ENCODE peak calls at places on chromosomes 16 and 17, in five cellular contexts. One of them, this sample, is unnamed.

GRCh38 chr16:56340864-56341365 is 84.4 kb downstream of the AMFR start:
- DNase-seq in GM12891: no peak
- DNase-seq in H1: no peak
- DNase-seq in GM12878: no peak
- DNase-seq in HepG2: no peak
- DNase-seq in this sample: no peak

GRCh38 chr17:82257473-82257872 is 16.0 kb downstream of the CSNK1D start:
- DNase-seq in GM12891: no peak
- DNase-seq in GM12878: no peak
- DNase-seq in HepG2: no peak
- DNase-seq in H1: no peak
- DNase-seq in this sample: no peak

GRCh38 chr16:81166417-81167300 is 70.5 kb upstream of the GCSH start:
- DNase-seq in GM12891: no peak
- DNase-seq in HepG2: no peak
- DNase-seq in H1: no peak
- DNase-seq in GM12878: no peak
- DNase-seq in this sample: no peak

GRCh38 chr16:26992661-26993365 is 73.9 kb upstream of the C16orf82 start:
- DNase-seq in GM12891: no peak
- DNase-seq in GM12878: no peak
- DNase-seq in H1: no peak
- DNase-seq in HepG2: no peak
- DNase-seq in this sample: no peak

GRCh38 chr17:2094891-2095535 is 40.1 kb downstream of the HIC1 start:
- DNase-seq in HepG2: peak; percentile 92
- DNase-seq in H1: no peak
- DNase-seq in GM12878: no peak
- DNase-seq in GM12891: no peak
- DNase-seq in this sample: no peak

GRCh38 chr17:60167095-60167741 is 17.4 kb downstream of the CA4 start:
- DNase-seq in H1: no peak
- DNase-seq in GM12878: no peak
- DNase-seq in HepG2: no peak
- DNase-seq in GM12891: no peak
- DNase-seq in this sample: no peak

GRCh38 chr16:27169511-27170071 is 33.7 kb upstream of the KDM8 start:
- DNase-seq in H1: no peak
- DNase-seq in HepG2: peak; percentile 53
- DNase-seq in GM12891: no peak
- DNase-seq in GM12878: peak; percentile 13
- DNase-seq in this sample: no peak

GRCh38 chr16:3113765-3114479 is 1.5 kb downstream of the ZNF205 start:
- DNase-seq in GM12891: no peak
- DNase-seq in H1: no peak
- DNase-seq in GM12878: no peak
- DNase-seq in HepG2: no peak
- DNase-seq in this sample: peak; percentile 13

GRCh38 chr16:14564323-14564722 is 65.7 kb downstream of the PARN start:
- DNase-seq in GM12878: no peak
- DNase-seq in HepG2: peak; percentile 45
- DNase-seq in GM12891: no peak
- DNase-seq in H1: no peak
- DNase-seq in this sample: no peak

GRCh38 chr16:12341423-12341822 is 364.9 kb downstream of the SNX29 start:
- DNase-seq in HepG2: peak; percentile 68
- DNase-seq in GM12878: no peak
- DNase-seq in GM12891: no peak
- DNase-seq in H1: no peak
- DNase-seq in this sample: no peak

GRCh38 chr17:48997103-48997826 is at the start of gene IGF2BP1:
- DNase-seq in GM12891: peak; percentile 45
- DNase-seq in H1: peak; percentile 82
- DNase-seq in GM12878: no peak
- DNase-seq in HepG2: peak; percentile 81
- DNase-seq in this sample: no peak

GRCh38 chr17:21680366-21680765 is 12.0 kb upstream of the KCNJ18 start:
- DNase-seq in HepG2: no peak
- DNase-seq in GM12891: no peak
- DNase-seq in GM12878: no peak
- DNase-seq in H1: no peak
- DNase-seq in this sample: no peak

GRCh38 chr16:75266738-75267630 is 15.6 kb upstream of the BCAR1 start:
- DNase-seq in H1: no peak
- DNase-seq in GM12891: no peak
- DNase-seq in HepG2: no peak
- DNase-seq in GM12878: no peak
- DNase-seq in this sample: no peak

GRCh38 chr17:16934133-16934795 is 37.7 kb downstream of the TNFRSF13B start:
- DNase-seq in GM12878: no peak
- DNase-seq in GM12891: no peak
- DNase-seq in HepG2: no peak
- DNase-seq in H1: no peak
- DNase-seq in this sample: no peak

GRCh38 chr17:54983260-54983659 is 14.7 kb downstream of the STXBP4 start:
- DNase-seq in H1: no peak
- DNase-seq in GM12878: no peak
- DNase-seq in GM12891: no peak
- DNase-seq in HepG2: no peak
- DNase-seq in this sample: no peak

GRCh38 chr17:79078476-79079190 is 4.0 kb downstream of the ENGASE start:
- DNase-seq in GM12878: no peak
- DNase-seq in GM12891: no peak
- DNase-seq in H1: no peak
- DNase-seq in HepG2: no peak
- DNase-seq in this sample: no peak

GRCh38 chr16:8682551-8683259 is 8.3 kb downstream of the ABAT start:
- DNase-seq in GM12891: no peak
- DNase-seq in H1: no peak
- DNase-seq in HepG2: no peak
- DNase-seq in GM12878: no peak
- DNase-seq in this sample: no peak

GRCh38 chr16:75107505-75107904 is 9.1 kb downstream of the LDHD start:
- DNase-seq in H1: no peak
- DNase-seq in GM12891: no peak
- DNase-seq in GM12878: no peak
- DNase-seq in HepG2: no peak
- DNase-seq in this sample: no peak

GRCh38 chr17:79090503-79091372 is 16.1 kb downstream of the ENGASE start:
- DNase-seq in H1: no peak
- DNase-seq in GM12891: no peak
- DNase-seq in GM12878: no peak
- DNase-seq in HepG2: peak; percentile 28
- DNase-seq in this sample: no peak

GRCh38 chr17:28008526-28008925 is 34.0 kb upstream of the NLK start:
- DNase-seq in HepG2: peak; percentile 16
- DNase-seq in GM12891: no peak
- DNase-seq in H1: peak; percentile 84
- DNase-seq in GM12878: no peak
- DNase-seq in this sample: no peak

GRCh38 chr17:61715348-61715747 is 124.3 kb upstream of the NACA2 start:
- DNase-seq in H1: no peak
- DNase-seq in GM12878: no peak
- DNase-seq in GM12891: no peak
- DNase-seq in HepG2: no peak
- DNase-seq in this sample: no peak

GRCh38 chr16:84079664-84080063 is 37.1 kb upstream of the SLC38A8 start:
- DNase-seq in GM12891: no peak
- DNase-seq in GM12878: no peak
- DNase-seq in H1: no peak
- DNase-seq in HepG2: no peak
- DNase-seq in this sample: no peak

DNA sequence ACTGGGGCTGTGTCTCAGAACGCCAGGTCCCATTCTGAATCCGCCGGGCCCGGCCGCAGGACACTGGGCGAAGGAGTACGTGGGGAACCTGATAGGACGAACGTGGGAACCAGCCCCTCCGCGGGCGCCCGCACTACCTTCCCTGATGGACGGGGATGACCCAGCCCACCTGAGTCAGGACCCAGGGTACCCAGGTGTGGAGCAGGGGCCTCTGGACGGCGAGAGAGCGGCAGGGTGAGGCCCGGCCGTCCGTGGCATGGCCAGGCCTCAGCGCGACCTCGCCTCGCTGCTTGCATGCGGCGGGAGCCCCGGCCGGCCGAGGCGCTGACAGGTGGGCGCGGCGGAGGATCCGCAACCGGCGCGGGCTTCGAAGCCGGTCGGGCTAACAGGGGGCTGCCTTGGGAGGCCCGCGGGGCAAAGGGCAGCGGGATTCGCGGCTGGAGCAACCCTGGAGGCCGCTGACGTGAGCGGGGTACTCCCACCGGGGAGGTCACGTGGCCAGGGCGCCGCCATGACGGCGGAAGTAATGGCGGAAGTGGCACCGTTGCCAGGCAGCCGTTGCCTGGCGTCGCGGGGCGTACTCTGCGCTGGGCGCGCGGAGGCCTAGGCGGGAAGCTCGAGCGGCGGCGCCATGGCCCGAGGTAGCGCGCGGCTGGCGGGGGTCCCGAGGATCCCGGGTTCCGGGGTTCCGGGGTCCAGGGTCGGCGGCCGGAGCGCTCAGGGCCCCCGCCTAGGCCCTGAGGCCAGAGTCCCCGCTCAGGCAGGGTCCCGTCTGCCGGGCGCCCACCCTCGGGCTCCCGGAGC is at the start of gene WDR90:
- DNase-seq in GM12891: peak; percentile 100
- DNase-seq in HepG2: peak; percentile 91
- DNase-seq in GM12878: peak; percentile 61
- DNase-seq in H1: peak; percentile 97
- DNase-seq in this sample: peak; percentile 100
- TF ChIP-seq POLR2A in GM12891: peak; percentile 65
- TF ChIP-seq POLR2A in HepG2: peak; percentile 61
- TF ChIP-seq POLR2A in GM12878: peak; percentile 84
- TF ChIP-seq POLR2A in H1: no peak
- TF ChIP-seq POLR2A in this sample: peak; percentile 36

DNA sequence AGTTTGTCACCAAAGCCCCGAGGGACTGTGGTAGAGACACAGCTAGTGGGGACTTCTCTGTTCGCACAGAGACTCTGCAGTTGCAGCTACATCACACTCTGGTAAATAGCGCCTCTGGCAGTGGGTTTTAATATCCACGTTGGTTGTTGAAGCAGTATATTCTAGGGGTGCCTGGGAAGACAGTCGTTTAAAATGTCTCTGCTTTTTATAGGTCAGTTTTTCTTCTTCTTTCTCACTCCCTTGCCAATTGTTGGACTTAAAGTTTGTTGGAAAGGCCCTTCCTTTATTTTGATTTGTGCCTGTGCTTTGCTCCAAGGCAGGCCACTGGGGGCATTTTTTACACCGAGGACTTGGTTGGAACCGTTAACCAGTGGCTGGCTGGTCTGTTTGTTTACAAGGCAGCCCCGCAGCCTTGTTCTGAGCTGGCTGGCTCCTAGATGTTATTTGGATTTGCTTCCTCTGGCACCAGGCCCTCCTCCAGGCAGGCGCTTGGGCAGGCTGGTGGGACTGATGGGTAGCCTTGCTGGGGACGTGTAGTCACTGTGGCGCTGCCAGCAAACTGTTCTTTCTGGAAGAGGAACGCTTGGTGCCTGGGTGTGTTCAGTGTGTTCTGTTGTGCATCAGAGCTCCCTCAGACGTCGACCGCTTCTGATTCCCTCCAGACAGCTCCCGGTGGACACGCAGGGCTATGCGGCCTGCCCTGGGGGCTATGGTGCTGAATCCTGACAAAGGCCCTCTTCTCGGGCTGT is 218.2 kb upstream of the CHMP6 start:
- DNase-seq in GM12891: no peak
- DNase-seq in H1: no peak
- DNase-seq in GM12878: no peak
- DNase-seq in HepG2: no peak
- DNase-seq in this sample: no peak
- TF ChIP-seq TAF1 in GM12891: no peak
- TF ChIP-seq TAF1 in H1: no peak
- TF ChIP-seq TAF1 in GM12878: no peak
- TF ChIP-seq TAF1 in HepG2: no peak
- TF ChIP-seq TAF1 in this sample: no peak

GRCh38 chr17:75380750-75381149 is 24.7 kb downstream of the GRB2 start:
- DNase-seq in HepG2: no peak
- DNase-seq in GM12878: no peak
- DNase-seq in GM12891: no peak
- DNase-seq in H1: no peak
- DNase-seq in this sample: no peak
- TF ChIP-seq POLR2A in HepG2: no peak
- TF ChIP-seq POLR2A in GM12878: no peak
- TF ChIP-seq POLR2A in GM12891: no peak
- TF ChIP-seq POLR2A in H1: no peak
- TF ChIP-seq POLR2A in this sample: no peak

GRCh38 chr17:30571921-30572320 is 94.7 kb downstream of the GOSR1 start:
- DNase-seq in GM12891: no peak
- DNase-seq in H1: no peak
- DNase-seq in HepG2: no peak
- DNase-seq in GM12878: no peak
- DNase-seq in this sample: no peak

GRCh38 chr17:30580916-30581315 is 103.7 kb downstream of the GOSR1 start:
- DNase-seq in HepG2: no peak
- DNase-seq in H1: no peak
- DNase-seq in GM12878: no peak
- DNase-seq in GM12891: no peak
- DNase-seq in this sample: no peak

GRCh38 chr17:30570596-30571265 is 93.5 kb downstream of the GOSR1 start:
- DNase-seq in GM12878: no peak
- DNase-seq in GM12891: no peak
- DNase-seq in HepG2: no peak
- DNase-seq in H1: no peak
- DNase-seq in this sample: no peak

GRCh38 chr17:30573603-30574175 is 96.5 kb downstream of the GOSR1 start:
- DNase-seq in H1: no peak
- DNase-seq in GM12891: no peak
- DNase-seq in HepG2: no peak
- DNase-seq in GM12878: no peak
- DNase-seq in this sample: no peak

GRCh38 chr17:30576326-30576861 is 99.2 kb downstream of the GOSR1 start:
- DNase-seq in GM12891: no peak
- DNase-seq in H1: no peak
- DNase-seq in HepG2: no peak
- DNase-seq in GM12878: no peak
- DNase-seq in this sample: no peak
- TF ChIP-seq TAF1 in GM12891: no peak
- TF ChIP-seq TAF1 in H1: no peak
- TF ChIP-seq TAF1 in HepG2: no peak
- TF ChIP-seq TAF1 in GM12878: no peak
- TF ChIP-seq TAF1 in this sample: no peak

GRCh38 chr17:40121886-40122465 is at the start of gene MSL1:
- DNase-seq in GM12878: no peak
- DNase-seq in H1: peak; percentile 88
- DNase-seq in HepG2: peak; percentile 70
- DNase-seq in GM12891: peak; percentile 96
- DNase-seq in this sample: peak; percentile 95
- TF ChIP-seq POLR2A in GM12878: peak; percentile 76
- TF ChIP-seq POLR2A in H1: no peak
- TF ChIP-seq POLR2A in HepG2: peak; percentile 22
- TF ChIP-seq POLR2A in GM12891: no peak
- TF ChIP-seq POLR2A in this sample: peak; percentile 38

DNA sequence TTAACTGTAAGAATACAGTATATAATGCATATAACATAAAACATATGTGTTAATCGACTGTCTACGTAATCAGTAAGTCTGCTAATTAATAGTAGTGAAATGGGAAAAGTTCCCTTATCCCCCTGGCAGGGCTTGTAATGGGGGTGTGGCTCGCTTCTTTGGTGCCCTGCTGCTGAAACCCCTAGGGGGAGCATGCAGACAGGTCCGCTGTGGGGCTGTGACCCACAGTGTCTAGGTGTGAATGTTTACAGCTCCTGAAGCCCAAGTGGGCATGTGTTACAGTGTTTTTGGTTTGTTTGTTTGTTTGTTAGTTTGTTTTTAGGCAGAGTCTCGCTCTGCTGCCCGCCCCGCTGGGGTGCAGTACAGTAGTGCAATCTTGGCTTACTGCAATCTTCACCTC is 495.7 kb downstream of the SHISA9 start:
- DNase-seq in GM12878: no peak
- DNase-seq in GM12891: no peak
- DNase-seq in HepG2: no peak
- DNase-seq in H1: no peak
- DNase-seq in this sample: no peak
- TF ChIP-seq TAF1 in GM12878: no peak
- TF ChIP-seq TAF1 in GM12891: no peak
- TF ChIP-seq TAF1 in HepG2: no peak
- TF ChIP-seq TAF1 in H1: no peak
- TF ChIP-seq TAF1 in this sample: no peak

This sample was measured in GM12892.